ENCODE peak calls at places on chromosome 14, in four cellular contexts. Q is T47D, O is RPMI7951, P is amniotic stem cell. D is an unnamed sample.

GRCh38 chr14:61461808-61462275 is 140.5 kb downstream of the PRKCH start:
- DNase-seq in O (peak; percentile 76), P (peak; percentile 29), Q (peak; percentile 70), D (peak; percentile 98)

GRCh38 chr14:104659764-104660523 is 29.5 kb upstream of the INF2 start:
- DNase-seq in P (no peak), Q (no peak), O (peak; percentile 16), D (no peak)

GRCh38 chr14:26939756-26940155 is 341.9 kb upstream of the NOVA1 start:
- DNase-seq in Q (no peak), P (no peak), O (no peak), D (no peak)

GRCh38 chr14:72631401-72631800 is 262.5 kb downstream of the DPF3 start:
- DNase-seq in P (no peak), O (no peak), Q (no peak), D (no peak)

GRCh38 chr14:39232554-39233415 is 930 bp upstream of the MIA2 start:
- DNase-seq in O (peak; percentile 72), P (no peak), Q (no peak), D (no peak)

GRCh38 chr14:39467889-39468524 is 35.8 kb upstream of the FBXO33 start:
- DNase-seq in Q (no peak), O (peak; percentile 37), P (no peak), D (no peak)

GRCh38 chr14:72013606-72014129 is 81.4 kb downstream of the RGS6 start:
- DNase-seq in O (peak; percentile 1), P (no peak), Q (no peak), D (no peak)

GRCh38 chr14:65290830-65291229 is 121.7 kb upstream of the FUT8 start:
- DNase-seq in Q (no peak), O (peak; percentile 90), P (peak; percentile 54), D (peak; percentile 99)

GRCh38 chr14:49867831-49868719 is 15.5 kb upstream of the NEMF start:
- DNase-seq in O (peak; percentile 97), Q (peak; percentile 79), P (peak; percentile 88), D (peak; percentile 84)

GRCh38 chr14:69727860-69728259 is 39.1 kb upstream of the SRSF5 start:
- DNase-seq in P (no peak), O (no peak), Q (no peak), D (no peak)

GRCh38 chr14:20671597-20672283 is 12.6 kb upstream of the RNASE4 start:
- DNase-seq in O (no peak), Q (no peak), P (no peak), D (no peak)

GRCh38 chr14:79466938-79467527 is 744.3 kb downstream of the DIO2 start:
- DNase-seq in P (no peak), O (no peak), Q (no peak), D (no peak)

GRCh38 chr14:79542121-79542520 is 669.2 kb downstream of the DIO2 start:
- DNase-seq in P (no peak), Q (no peak), O (no peak), D (no peak)

GRCh38 chr14:48693793-48694192 is 892.4 kb downstream of the RPS29 start:
- DNase-seq in O (no peak), P (no peak), Q (no peak), D (no peak)